ENCODE peak calls at places on chromosomes 7 and 10, in four cellular contexts. Q, Y, D and G are unnamed samples.

GRCh38 chr7:945147-945555 is 9.3 kb downstream of the ADAP1 start:
- DNase-seq in Q (peak; percentile 69), Y (no peak), D (peak; percentile 4), G (peak; percentile 51)

GRCh38 chr7:5677538-5678294 is 103.7 kb downstream of the RNF216 start:
- DNase-seq in Q (peak; percentile 81), Y (no peak), D (peak; percentile 65), G (peak; percentile 68)

GRCh38 chr7:118629898-118630469 is 405.5 kb downstream of the ANKRD7 start:
- DNase-seq in Q (no peak), Y (no peak), D (no peak), G (no peak)

GRCh38 chr10:91135113-91135512 is 85.3 kb upstream of the PCGF5 start:
- DNase-seq in Q (no peak), Y (no peak), D (no peak), G (no peak)

GRCh38 chr10:104680467-104681401 is 39.6 kb downstream of the SORCS3 start:
- DNase-seq in Q (no peak), Y (no peak), D (no peak), G (no peak)

GRCh38 chr7:24732646-24733413 is 24.4 kb downstream of the GSDME start:
- DNase-seq in Q (no peak), Y (no peak), D (no peak), G (no peak)

GRCh38 chr7:128236924-128237586 is 4.0 kb upstream of the LEP start:
- DNase-seq in Q (no peak), Y (peak; percentile 28), D (no peak), G (no peak)

GRCh38 chr7:51545131-51545530 is 228.5 kb upstream of the COBL start:
- DNase-seq in Q (no peak), Y (no peak), D (no peak), G (no peak)

GRCh38 chr7:47552631-47553030 is 29.3 kb downstream of the TNS3 start:
- DNase-seq in Q (peak; percentile 51), Y (peak; percentile 42), D (no peak), G (no peak)

GRCh38 chr10:78434886-78435285 is 401.2 kb downstream of the RPS24 start:
- DNase-seq in Q (no peak), Y (no peak), D (no peak), G (no peak)

GRCh38 chr7:36283711-36284130 is 105.9 kb upstream of the ANLN start:
- DNase-seq in Q (no peak), Y (no peak), D (peak; percentile 60), G (peak; percentile 90)

GRCh38 chr10:15897282-15897681 is 37.0 kb upstream of the MINDY3 start:
- DNase-seq in Q (no peak), Y (no peak), D (no peak), G (no peak)

GRCh38 chr7:118327179-118327578 is 102.7 kb downstream of the ANKRD7 start:
- DNase-seq in Q (no peak), Y (no peak), D (no peak), G (no peak)

GRCh38 chr10:649445-649797 is 40.0 kb downstream of the DIP2C start:
- DNase-seq in Q (no peak), Y (no peak), D (no peak), G (no peak)

GRCh38 chr7:91265693-91266066 is 1.4 kb downstream of the FZD1 start:
- DNase-seq in Q (peak; percentile 77), Y (no peak), D (peak; percentile 13), G (peak; percentile 57)

GRCh38 chr10:3538291-3538849 is 246.6 kb downstream of the KLF6 start:
- DNase-seq in Q (no peak), Y (no peak), D (no peak), G (no peak)

GRCh38 chr10:51073461-51074237 is 638 bp upstream of the PRKG1 start:
- DNase-seq in Q (peak; percentile 81), Y (no peak), D (peak; percentile 17), G (no peak)

GRCh38 chr10:112991888-112992491 is 41.9 kb downstream of the TCF7L2 start:
- DNase-seq in Q (no peak), Y (no peak), D (no peak), G (no peak)

GRCh38 chr7:33050425-33051318 is 11.9 kb downstream of the NT5C3A start:
- DNase-seq in Q (no peak), Y (no peak), D (no peak), G (no peak)

GRCh38 chr7:84837405-84837804 is 349.5 kb downstream of the SEMA3D start:
- DNase-seq in Q (no peak), Y (no peak), D (no peak), G (no peak)

GRCh38 chr7:155884225-155885161 is 72.2 kb upstream of the SHH start:
- DNase-seq in Q (no peak), Y (no peak), D (no peak), G (no peak)

GRCh38 chr7:106887376-106887775 is 22.3 kb downstream of the PIK3CG start:
- DNase-seq in Q (no peak), Y (peak; percentile 25), D (no peak), G (no peak)

GRCh38 chr7:36109013-36109627 is 43.9 kb upstream of the EEPD1 start:
- DNase-seq in Q (no peak), Y (no peak), D (no peak), G (no peak)

GRCh38 chr7:63080831-63081230 is 917.8 kb upstream of the ZNF722 start:
- DNase-seq in Q (no peak), Y (no peak), D (no peak), G (no peak)

GRCh38 chr7:63077841-63078240 is 920.8 kb upstream of the ZNF722 start:
- DNase-seq in Q (no peak), Y (no peak), D (no peak), G (no peak)

GRCh38 chr7:63080406-63080805 is 918.2 kb upstream of the ZNF722 start:
- DNase-seq in Q (no peak), Y (no peak), D (no peak), G (no peak)
- H3K9me3 ChIP-seq in Q (peaks cover 1% of the 10 kb centered on the region), Y (no peaks in the 10 kb centered on the region), D (peaks cover 7% of the 10 kb centered on the region), G (peaks cover 32% of the 10 kb centered on the region)

DNA sequence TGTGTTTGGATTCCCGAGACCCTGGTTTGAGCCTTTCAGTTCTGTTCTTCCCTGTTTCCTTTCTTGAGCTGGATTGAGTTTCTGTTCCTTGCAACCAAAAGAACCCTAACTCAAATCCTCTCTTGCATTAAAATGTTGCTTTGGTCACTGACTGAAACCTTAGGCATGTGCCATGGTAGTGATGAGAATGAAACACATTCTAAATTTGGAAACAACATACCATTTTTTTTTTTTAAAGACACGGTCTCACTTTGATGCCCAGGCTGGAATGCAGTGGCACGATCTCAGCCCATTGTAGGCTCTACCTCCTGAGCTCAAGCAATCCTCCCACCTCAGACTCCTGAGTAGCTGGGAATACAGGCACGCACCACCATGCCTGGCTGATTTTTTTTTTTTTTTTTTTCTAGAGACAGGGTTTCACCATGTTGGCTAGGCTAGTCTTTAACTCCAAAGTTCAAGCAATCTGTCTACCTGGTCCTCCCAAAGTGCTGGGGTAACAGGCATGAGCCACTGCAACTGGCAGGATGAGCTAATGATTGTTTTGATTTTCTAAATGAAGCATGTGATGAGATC is 8.4 kb downstream of the THAP5 start:
- DNase-seq in Q (no peak), Y (no peak), D (no peak), G (no peak)
- H3K27ac ChIP-seq in Q (no peak overlapping the region), Y (no peak overlapping the region), D (peak overlapping the region; percentile 44), G (no peak overlapping the region)

GRCh38 chr10:119281581-119282071 is 74.3 kb downstream of the GRK5 start:
- DNase-seq in Q (peak; percentile 94), Y (no peak), D (peak; percentile 81), G (no peak)

GRCh38 chr10:119283818-119284217 is 76.4 kb downstream of the GRK5 start:
- DNase-seq in Q (no peak), Y (peak; percentile 41), D (no peak), G (peak; percentile 7)

GRCh38 chr10:119282446-119282845 is 75.1 kb downstream of the GRK5 start:
- DNase-seq in Q (peak; percentile 61), Y (no peak), D (no peak), G (no peak)

GRCh38 chr10:119284679-119285096 is 77.3 kb downstream of the GRK5 start:
- DNase-seq in Q (peak; percentile 69), Y (no peak), D (peak; percentile 63), G (peak; percentile 30)

DNA sequence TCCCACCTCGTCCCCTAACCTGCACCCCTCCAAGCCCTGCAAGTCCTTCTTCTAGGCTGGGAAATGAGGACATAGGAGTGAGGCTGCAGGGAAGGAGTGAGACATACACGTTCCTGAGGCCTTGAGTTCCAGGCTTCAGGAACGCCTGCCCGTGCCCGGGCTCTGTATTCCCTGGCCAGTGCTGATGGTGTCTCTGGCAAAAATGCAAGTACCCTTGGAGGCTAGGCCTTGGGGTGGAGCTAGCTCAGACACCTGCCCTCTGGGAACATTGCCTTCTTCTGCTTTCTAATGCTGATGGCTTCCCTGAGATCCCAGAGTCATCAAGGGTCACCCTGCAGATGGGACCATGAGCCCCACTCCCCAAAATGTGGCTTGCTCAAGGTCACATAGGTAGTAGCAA is 76.0 kb downstream of the GRK5 start:
- DNase-seq in Q (peak; percentile 74), Y (no peak), D (no peak), G (peak; percentile 24)
- H3K4me1 ChIP-seq in Q (peaks cover 10% of the 10 kb centered on the region), Y (peaks cover 27% of the 10 kb centered on the region), D (peaks cover 58% of the 10 kb centered on the region), G (peaks cover 86% of the 10 kb centered on the region)

GRCh38 chr7:159065151-159065550 is 79.5 kb downstream of the VIPR2 start:
- DNase-seq in Q (no peak), Y (no peak), D (peak; percentile 25), G (no peak)

GRCh38 chr7:159065852-159066480 is 78.7 kb downstream of the VIPR2 start:
- DNase-seq in Q (no peak), Y (no peak), D (no peak), G (no peak)

GRCh38 chr7:159067870-159068787 is 76.5 kb downstream of the VIPR2 start:
- DNase-seq in Q (peak; percentile 88), Y (no peak), D (peak; percentile 79), G (no peak)

GRCh38 chr7:159068893-159069448 is 75.7 kb downstream of the VIPR2 start:
- DNase-seq in Q (no peak), Y (no peak), D (no peak), G (no peak)

GRCh38 chr7:159066816-159067601 is 77.7 kb downstream of the VIPR2 start:
- DNase-seq in Q (no peak), Y (no peak), D (no peak), G (no peak)
- H3K9me3 ChIP-seq in Q (no peaks in the 10 kb centered on the region), Y (no peaks in the 10 kb centered on the region), D (no peaks in the 10 kb centered on the region), G (no peaks in the 10 kb centered on the region)

DNA sequence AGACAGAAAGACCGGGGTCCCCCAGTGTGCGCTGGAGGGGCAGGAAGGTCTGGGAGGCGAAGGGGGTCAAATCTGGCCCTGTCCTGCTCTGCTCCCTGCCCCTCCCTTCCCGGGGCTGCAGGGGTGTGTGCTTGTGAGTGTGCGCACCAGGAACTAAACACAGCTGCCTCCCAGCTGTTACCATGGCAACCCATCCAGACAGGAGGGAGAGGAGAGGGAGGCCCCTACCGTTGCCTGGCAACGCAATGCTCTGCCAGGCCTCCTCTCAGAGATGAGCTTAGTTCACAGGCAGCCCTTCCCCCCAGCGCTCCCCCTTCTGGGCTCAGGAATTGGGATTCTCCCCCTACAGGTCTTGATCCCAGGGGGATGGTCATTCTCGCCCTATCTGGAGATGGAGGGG is 6.1 kb downstream of the NYAP1 start:
- DNase-seq in Q (no peak), Y (no peak), D (no peak), G (no peak)
- H3K27ac ChIP-seq in Q (no peak overlapping the region), Y (no peak overlapping the region), D (no peak overlapping the region), G (no peak overlapping the region)